ENCODE peak calls at places on chromosome 12, in five cellular contexts. E is IMR-90, Y is neuronal stem cell, O is H1, X is trophoblast cell. G is an unnamed sample.

GRCh38 chr12:57126561-57126960 is 1.7 kb upstream of the LRP1 start:
- DNase-seq in O (no peak), X (no peak), E (no peak), Y (no peak), G (no peak)

GRCh38 chr12:15772405-15773018 is 16.7 kb downstream of the EPS8 start:
- DNase-seq in Y (no peak), O (no peak), E (peak; percentile 29), X (no peak), G (no peak)

GRCh38 chr12:92146497-92146828 is 817 bp upstream of the BTG1 start:
- DNase-seq in X (no peak), Y (no peak), E (peak; percentile 59), O (no peak), G (no peak)

GRCh38 chr12:98594050-98594853 is 766 bp downstream of the SLC25A3 start:
- DNase-seq in X (peak; percentile 25), Y (peak; percentile 9), E (no peak), O (no peak), G (no peak)

GRCh38 chr12:57216931-57217871 is 607 bp downstream of the NXPH4 start:
- DNase-seq in E (no peak), Y (no peak), X (no peak), O (no peak), G (no peak)

GRCh38 chr12:57631566-57632368 is 1.2 kb downstream of the B4GALNT1 start:
- DNase-seq in X (no peak), E (no peak), O (no peak), Y (no peak), G (peak; percentile 37)

GRCh38 chr12:76983420-76983819 is 81.9 kb downstream of the E2F7 start:
- DNase-seq in Y (no peak), O (no peak), X (no peak), E (no peak), G (no peak)

GRCh38 chr12:55742719-55743130 is at the start of gene GDF11:
- DNase-seq in O (no peak), X (no peak), E (peak; percentile 74), Y (peak; percentile 80), G (peak; percentile 88)

GRCh38 chr12:94150483-94151225 is 2.3 kb downstream of the PLXNC1 start:
- DNase-seq in X (no peak), Y (peak; percentile 43), E (no peak), O (no peak), G (peak; percentile 61)

GRCh38 chr12:109544955-109545531 is 28.3 kb downstream of the MMAB start:
- DNase-seq in Y (no peak), E (peak; percentile 37), O (no peak), X (no peak), G (no peak)

GRCh38 chr12:42705863-42706262 is 116.3 kb upstream of the PRICKLE1 start:
- DNase-seq in E (peak; percentile 95), X (no peak), O (no peak), Y (peak; percentile 8), G (no peak)

GRCh38 chr12:41681898-41682297 is 462.8 kb downstream of the GXYLT1 start:
- DNase-seq in Y (no peak), E (no peak), X (no peak), O (no peak), G (no peak)

GRCh38 chr12:30807695-30808034 is 52.9 kb upstream of the CAPRIN2 start:
- DNase-seq in X (no peak), E (no peak), Y (no peak), O (no peak), G (no peak)

DNA sequence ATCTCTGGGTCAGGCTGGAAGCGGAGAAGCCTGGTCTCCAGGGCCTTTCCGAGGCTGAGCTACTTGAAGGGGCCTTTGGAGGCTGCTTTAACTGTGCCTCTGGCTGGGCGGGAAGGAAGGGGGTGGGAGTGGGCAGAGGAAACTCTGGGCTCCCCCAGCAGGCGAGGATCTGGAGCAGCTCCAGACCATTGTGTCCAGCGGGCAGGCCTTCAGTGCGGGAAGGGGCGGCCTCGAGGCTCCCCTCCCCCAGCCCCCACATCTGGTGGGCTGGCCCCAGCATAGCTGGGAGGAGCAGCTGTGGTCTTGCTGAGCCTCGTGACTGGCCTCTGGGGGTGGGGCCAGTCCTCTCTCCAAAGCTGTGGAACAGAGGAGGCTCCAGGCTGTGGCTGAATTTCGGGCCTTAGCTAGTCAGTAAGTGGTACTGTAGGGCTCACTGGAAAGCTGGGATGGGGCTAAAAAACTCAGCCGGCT is 3.4 kb downstream of the TAMALIN start:
- DNase-seq in Y (peak; percentile 82), O (peak; percentile 67), X (no peak), E (peak; percentile 83), G (peak; percentile 96)
- H2AK5ac ChIP-seq in Y (peak overlapping the region; percentile 31), O (no peak overlapping the region), X (peak overlapping the region; percentile 33), E (peak overlapping the region; percentile 88), G (no peak overlapping the region)

GRCh38 chr12:48004039-48004940 is at the start of gene COL2A1:
- DNase-seq in O (no peak), X (peak; percentile 25), E (peak; percentile 12), Y (peak; percentile 96), G (peak; percentile 90)
- H3K23ac ChIP-seq in O (no peak within 1 kb of the TSS), X (no peak within 1 kb of the TSS), E (peak within 1 kb of the TSS; percentile 10), Y (peak within 1 kb of the TSS; percentile 45), G (no peak within 1 kb of the TSS)

GRCh38 chr12:124745891-124746570 is 117.6 kb downstream of the SCARB1 start:
- DNase-seq in O (peak; percentile 67), Y (peak; percentile 84), X (peak; percentile 80), E (peak; percentile 81), G (peak; percentile 95)
- H2AK5ac ChIP-seq in O (no peak overlapping the region), Y (no peak overlapping the region), X (no peak overlapping the region), E (peak overlapping the region; percentile 97), G (no peak overlapping the region)

DNA sequence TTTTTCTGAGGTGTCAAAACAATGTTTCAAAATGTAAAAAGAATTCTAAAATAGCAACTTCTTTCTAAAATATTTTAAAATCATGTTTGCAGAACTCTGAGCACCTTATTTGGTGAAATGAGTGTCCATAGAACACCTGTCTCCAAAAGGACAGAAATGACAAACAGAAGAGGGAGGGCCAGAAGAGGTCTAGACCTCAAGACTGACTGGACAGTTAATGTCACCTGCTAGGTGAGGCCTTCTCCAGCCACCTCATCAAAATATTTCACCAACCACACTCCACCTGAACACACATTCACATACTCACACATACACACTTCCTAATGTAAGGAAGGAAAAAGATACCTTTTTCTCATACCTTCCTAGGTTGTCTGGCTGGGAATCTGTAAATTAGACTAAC is 147.8 kb upstream of the PLEKHA5 start:
- DNase-seq in O (no peak), X (no peak), Y (no peak), E (no peak), G (no peak)
- H3K23ac ChIP-seq in O (no peak overlapping the region), X (no peak overlapping the region), Y (no peak overlapping the region), E (no peak overlapping the region), G (no peak overlapping the region)

GRCh38 chr12:48157016-48157888 is at the start of gene ASB8:
- DNase-seq in X (peak; percentile 100), Y (peak; percentile 98), E (peak; percentile 97), O (peak; percentile 96), G (peak; percentile 100)
- H2AK5ac ChIP-seq in X (no peak within 1 kb of the TSS), Y (no peak within 1 kb of the TSS), E (peak within 1 kb of the TSS; percentile 52), O (no peak within 1 kb of the TSS), G (no peak within 1 kb of the TSS)

G was measured in H9.